ENCODE peak calls at places on chromosomes 3 and 15, in seven cellular contexts. U is heart left ventricle, V is spleen, K is SK-N-SH, O is heart right ventricle, A is upper lobe of right lung, N is right lobe of liver. B is an unnamed sample.
A peak's percentile ranks its signal among the peaks of the same experiment; 100 is the strongest.

GRCh38 chr15:57762302-57762701 is 55.8 kb downstream of the POLR2M start:
- DNase-seq in K (no peak), N (no peak), A (no peak), U (no peak), V (no peak), O (no peak), B (no peak)

GRCh38 chr15:50676799-50677483 is 9.7 kb downstream of the TRPM7 start:
- DNase-seq in N (no peak), K (no peak), O (no peak), V (no peak), U (no peak), A (no peak), B (no peak)

GRCh38 chr3:71436337-71436736 is 147.2 kb downstream of the FOXP1 start:
- DNase-seq in N (no peak), V (no peak), U (no peak), K (no peak), A (no peak), O (no peak), B (no peak)

GRCh38 chr3:118117061-118117460 is 917.6 kb downstream of the IGSF11 start:
- DNase-seq in V (no peak), A (no peak), O (no peak), N (no peak), U (no peak), K (no peak), B (no peak)

GRCh38 chr3:159760056-159760455 is 228.6 kb upstream of the IL12A start:
- DNase-seq in O (no peak), U (no peak), V (no peak), K (no peak), N (no peak), A (no peak), B (no peak)

GRCh38 chr3:9769426-9770275 is at the start of gene CAMK1:
- DNase-seq in K (peak; percentile 92), O (peak; percentile 80), V (peak; percentile 92), N (peak; percentile 92), A (peak; percentile 91), U (peak; percentile 93), B (peak; percentile 79)

GRCh38 chr15:99504071-99504822 is 61.5 kb upstream of the MEF2A start:
- DNase-seq in U (no peak), O (no peak), K (no peak), A (no peak), N (no peak), V (no peak), B (no peak)

GRCh38 chr3:189168711-189169110 is 3.1 kb upstream of the TPRG1 start:
- DNase-seq in O (no peak), N (no peak), K (no peak), V (no peak), A (no peak), U (no peak), B (no peak)

GRCh38 chr15:41877631-41878354 is 16.1 kb downstream of the SPTBN5 start:
- DNase-seq in V (peak; percentile 68), N (no peak), U (no peak), O (no peak), K (no peak), A (no peak), B (no peak)

GRCh38 chr3:58683001-58683845 is 16.6 kb upstream of the FAM3D start:
- DNase-seq in U (no peak), V (no peak), A (no peak), N (no peak), K (no peak), O (no peak), B (no peak)

GRCh38 chr3:37074178-37074577 is 80.9 kb downstream of the MLH1 start:
- DNase-seq in A (no peak), O (no peak), V (no peak), K (no peak), U (no peak), N (no peak), B (no peak)

GRCh38 chr3:133938770-133939495 is 43.3 kb upstream of the RAB6B start:
- DNase-seq in A (no peak), V (peak; percentile 69), K (no peak), U (no peak), O (no peak), N (no peak), B (no peak)

GRCh38 chr3:106610362-106610997 is 741.7 kb upstream of the CBLB start:
- DNase-seq in U (no peak), O (no peak), V (no peak), N (no peak), K (no peak), A (no peak), B (no peak)

GRCh38 chr3:172305552-172305951 is 142.7 kb downstream of the GHSR start:
- DNase-seq in N (no peak), O (no peak), A (no peak), V (no peak), K (no peak), U (no peak), B (no peak)

GRCh38 chr15:93029613-93030429 is 59.2 kb downstream of the RGMA start:
- DNase-seq in A (no peak), O (no peak), V (peak; percentile 81), N (peak; percentile 70), K (no peak), U (no peak), B (no peak)

GRCh38 chr3:12954891-12955650 is 113.7 kb upstream of the RPL32 start:
- DNase-seq in N (peak; percentile 89), A (peak; percentile 88), U (peak; percentile 92), K (peak; percentile 88), V (peak; percentile 94), O (peak; percentile 82), B (peak; percentile 87)

GRCh38 chr3:72338082-72338941 is 509.9 kb downstream of the SHQ1 start:
- DNase-seq in V (peak; percentile 60), A (no peak), K (no peak), N (no peak), O (no peak), U (no peak), B (no peak)

GRCh38 chr3:4926892-4927291 is 52.3 kb upstream of the BHLHE40 start:
- DNase-seq in K (no peak), V (no peak), A (no peak), O (no peak), U (no peak), N (no peak), B (no peak)

GRCh38 chr3:100653731-100654309 is 44.4 kb downstream of the ADGRG7 start:
- DNase-seq in A (no peak), U (no peak), K (no peak), N (no peak), V (no peak), O (no peak), B (no peak)

GRCh38 chr3:125052671-125053303 is 3.0 kb downstream of the HEG1 start:
- DNase-seq in V (peak; percentile 56), U (no peak), A (no peak), O (no peak), N (no peak), K (no peak), B (no peak)

GRCh38 chr3:169148448-169149348 is 514.8 kb downstream of the MECOM start:
- DNase-seq in V (no peak), N (no peak), U (no peak), K (peak; percentile 4), O (peak; percentile 39), A (no peak), B (no peak)

GRCh38 chr15:45587861-45588170 is 637 bp downstream of the BLOC1S6 start:
- DNase-seq in N (no peak), O (no peak), U (no peak), K (no peak), A (no peak), V (no peak), B (no peak)

GRCh38 chr3:7764091-7764490 is 737.5 kb upstream of the LMCD1 start:
- DNase-seq in K (no peak), O (no peak), N (no peak), U (no peak), A (no peak), V (no peak), B (no peak)

GRCh38 chr3:172908871-172909270 is 158.3 kb downstream of the ECT2 start:
- DNase-seq in N (no peak), A (no peak), V (no peak), K (no peak), U (no peak), O (no peak), B (no peak)

GRCh38 chr3:39707314-39707909 is 102.0 kb upstream of the MYRIP start:
- DNase-seq in U (no peak), A (no peak), N (no peak), K (peak; percentile 59), V (no peak), O (no peak), B (no peak)

GRCh38 chr3:114093596-114093995 is 37.1 kb downstream of the QTRT2 start:
- DNase-seq in V (no peak), O (peak; percentile 29), K (peak; percentile 9), N (no peak), A (no peak), U (no peak), B (no peak)

GRCh38 chr15:31373096-31373865 is 46.6 kb downstream of the KLF13 start:
- DNase-seq in O (peak; percentile 4), A (no peak), N (no peak), K (peak; percentile 39), U (peak; percentile 51), V (peak; percentile 66), B (no peak)

GRCh38 chr15:31373970-31374369 is 47.3 kb downstream of the KLF13 start:
- DNase-seq in V (peak; percentile 70), A (no peak), O (peak; percentile 3), N (no peak), K (no peak), U (peak; percentile 23), B (peak; percentile 8)

GRCh38 chr15:31374986-31375385 is 48.4 kb downstream of the KLF13 start:
- DNase-seq in N (no peak), V (peak; percentile 62), O (no peak), K (no peak), U (no peak), A (no peak), B (no peak)

GRCh38 chr15:31375772-31376171 is 49.1 kb downstream of the KLF13 start:
- DNase-seq in N (no peak), V (peak; percentile 64), K (no peak), U (peak; percentile 29), A (no peak), O (no peak), B (no peak)

GRCh38 chr15:31374489-31374888 is 47.9 kb downstream of the KLF13 start:
- DNase-seq in O (no peak), K (no peak), A (no peak), N (no peak), V (peak; percentile 66), U (no peak), B (no peak)
- H3K27ac ChIP-seq in O (peak overlapping the region; percentile 31), K (no peak overlapping the region), A (peak overlapping the region; percentile 49), N (no peak overlapping the region), V (peak overlapping the region; percentile 61), U (no peak overlapping the region), B (no peak overlapping the region)

GRCh38 chr15:34155859-34156258 is 54.0 kb downstream of the PGBD4 start:
- DNase-seq in K (no peak), U (no peak), O (no peak), N (no peak), A (no peak), V (no peak), B (no peak)
- H3K36me3 ChIP-seq in K (peaks cover 96% of the 10 kb centered on the region), U (no peaks in the 10 kb centered on the region), O (no peaks in the 10 kb centered on the region), N (peaks cover 9% of the 10 kb centered on the region), A (peaks cover 39% of the 10 kb centered on the region), V (peaks cover 98% of the 10 kb centered on the region), B (no peaks in the 10 kb centered on the region)

GRCh38 chr3:126570103-126570541 is 11.4 kb upstream of the C3orf22 start:
- DNase-seq in V (no peak), N (peak; percentile 39), A (no peak), K (no peak), U (no peak), O (no peak), B (no peak)
- TF ChIP-seq CTCF in V (no peak), N (no peak), A (no peak), K (no peak), U (no peak), O (no peak), B (no peak)

GRCh38 chr3:49172616-49173041 is 1.2 kb downstream of the KLHDC8B start:
- DNase-seq in O (no peak), U (no peak), V (no peak), N (no peak), K (no peak), A (no peak), B (no peak)
- H3K27ac ChIP-seq in O (peak overlapping the region; percentile 95), U (peak overlapping the region; percentile 79), V (peak overlapping the region; percentile 87), N (peak overlapping the region; percentile 72), K (peak overlapping the region; percentile 99), A (peak overlapping the region; percentile 81), B (peak overlapping the region; percentile 14)